ENCODE peak calls at places on chromosomes 6 and 20, in ten cellular contexts. Y is astrocyte of the spinal cord; K is T-helper 17 cell; U is CD4-positive, alpha-beta T cell; I is GM04503; R is lung microvascular endothelial cell; X is memory B cell; L is stimulated activated CD8-positive, alpha-beta memory T cell treated with anti-CD3 and anti-CD28 coated beads, Interleukin-4, amount 100 ng/mL, for 1 hour; N is naive thymus-derived CD4-positive, alpha-beta T cell; A is HTR-8/SVneo. Z is an unnamed sample.

GRCh38 chr6:167244064-167244949 is 46.8 kb upstream of the UNC93A start:
- DNase-seq in Y (no peak), K (no peak), U (no peak), I (no peak), R (no peak), X (no peak), L (no peak), N (no peak), A (no peak), Z (no peak)

GRCh38 chr20:34526466-34526865 is 10.2 kb downstream of the DYNLRB1 start:
- DNase-seq in Y (no peak), K (no peak), U (no peak), I (no peak), R (no peak), X (no peak), L (no peak), N (no peak), A (no peak), Z (no peak)

GRCh38 chr20:62646851-62647520 is 4.7 kb downstream of the SLCO4A1 start:
- DNase-seq in Y (no peak), K (no peak), U (no peak), I (no peak), R (no peak), X (no peak), L (no peak), N (no peak), A (no peak), Z (no peak)

GRCh38 chr6:4180653-4181255 is 45.4 kb upstream of the ECI2 start:
- DNase-seq in Y (peak), K (no peak), U (no peak), I (no peak), R (peak), X (no peak), L (no peak), N (no peak), A (no peak), Z (no peak)

GRCh38 chr20:14919473-14920157 is 582.2 kb upstream of the FLRT3 start:
- DNase-seq in Y (no peak), K (no peak), U (no peak), I (no peak), R (no peak), X (no peak), L (no peak), N (no peak), A (no peak), Z (peak)

GRCh38 chr6:135043364-135043763 is 11.3 kb downstream of the HBS1L start:
- DNase-seq in Y (no peak), K (no peak), U (no peak), I (no peak), R (no peak), X (no peak), L (no peak), N (no peak), A (no peak), Z (no peak)

GRCh38 chr6:24426729-24427446 is 24.2 kb downstream of the MRS2 start:
- DNase-seq in Y (no peak), K (no peak), U (no peak), I (no peak), R (no peak), X (no peak), L (no peak), N (no peak), A (no peak), Z (no peak)

GRCh38 chr20:44166008-44166407 is 21.0 kb downstream of the JPH2 start:
- DNase-seq in Y (peak), K (no peak), U (no peak), I (peak), R (no peak), X (no peak), L (no peak), N (no peak), A (peak), Z (no peak)

GRCh38 chr6:148457137-148457842 is 114.7 kb downstream of the SASH1 start:
- DNase-seq in Y (peak), K (no peak), U (no peak), I (peak), R (peak), X (no peak), L (no peak), N (no peak), A (no peak), Z (no peak)

GRCh38 chr20:13771853-13772453 is 12.8 kb downstream of the ESF1 start:
- DNase-seq in Y (peak), K (no peak), U (no peak), I (no peak), R (peak), X (no peak), L (no peak), N (peak), A (peak), Z (no peak)

GRCh38 chr6:165090206-165090605 is 219.2 kb downstream of the C6orf118 start:
- DNase-seq in Y (no peak), K (no peak), U (no peak), I (no peak), R (no peak), X (no peak), L (no peak), N (no peak), A (no peak), Z (no peak)

GRCh38 chr6:42140051-42140450 is 2.4 kb downstream of the C6orf132 start:
- DNase-seq in Y (no peak), K (no peak), U (no peak), I (no peak), R (no peak), X (peak), L (no peak), N (no peak), A (peak), Z (no peak)

GRCh38 chr6:33840064-33840926 is 36.5 kb upstream of the MLN start:
- DNase-seq in Y (peak), K (no peak), U (no peak), I (peak), R (peak), X (no peak), L (no peak), N (no peak), A (peak), Z (peak)

GRCh38 chr6:148414836-148415235 is 72.2 kb downstream of the SASH1 start:
- DNase-seq in Y (peak), K (no peak), U (no peak), I (peak), R (peak), X (no peak), L (no peak), N (no peak), A (peak), Z (no peak)

GRCh38 chr6:80537321-80537972 is 431.0 kb downstream of the BCKDHB start:
- DNase-seq in Y (no peak), K (no peak), U (no peak), I (no peak), R (no peak), X (no peak), L (no peak), N (no peak), A (no peak), Z (no peak)

GRCh38 chr20:43658723-43659419 is 8.0 kb upstream of the MYBL2 start:
- DNase-seq in Y (no peak), K (no peak), U (no peak), I (no peak), R (no peak), X (no peak), L (no peak), N (no peak), A (no peak), Z (no peak)

GRCh38 chr20:49843139-49843538 is 30.5 kb downstream of the SLC9A8 start:
- DNase-seq in Y (no peak), K (no peak), U (no peak), I (no peak), R (no peak), X (no peak), L (no peak), N (no peak), A (no peak), Z (no peak)

GRCh38 chr20:60037120-60037499 is 78.9 kb downstream of the CDH26 start:
- DNase-seq in Y (peak), K (no peak), U (no peak), I (no peak), R (no peak), X (no peak), L (no peak), N (no peak), A (peak), Z (no peak)

GRCh38 chr20:60249436-60249835 is 291.2 kb downstream of the CDH26 start:
- DNase-seq in Y (peak), K (no peak), U (no peak), I (peak), R (no peak), X (no peak), L (no peak), N (no peak), A (peak), Z (peak)

GRCh38 chr20:33914871-33915270 is 78.8 kb upstream of the RALY start:
- DNase-seq in Y (peak), K (peak), U (peak), I (no peak), R (no peak), X (no peak), L (no peak), N (peak), A (peak), Z (no peak)

GRCh38 chr20:10761232-10761631 is 87.4 kb upstream of the JAG1 start:
- DNase-seq in Y (peak), K (no peak), U (no peak), I (no peak), R (peak), X (no peak), L (no peak), N (no peak), A (no peak), Z (no peak)

GRCh38 chr6:57221191-57221935 is 744 bp downstream of the RAB23 start:
- DNase-seq in Y (peak), K (peak), U (peak), I (peak), R (peak), X (no peak), L (no peak), N (no peak), A (peak), Z (no peak)

GRCh38 chr20:57061058-57061900 is 205.2 kb downstream of the BMP7 start:
- DNase-seq in Y (peak), K (no peak), U (no peak), I (no peak), R (no peak), X (no peak), L (no peak), N (no peak), A (peak), Z (no peak)

GRCh38 chr6:53625315-53625714 is 40.2 kb downstream of the KLHL31 start:
- DNase-seq in Y (no peak), K (no peak), U (no peak), I (no peak), R (no peak), X (no peak), L (no peak), N (no peak), A (no peak), Z (no peak)

GRCh38 chr20:36491901-36492617 is 49.3 kb upstream of the MYL9 start:
- DNase-seq in Y (peak), K (peak), U (peak), I (no peak), R (peak), X (no peak), L (peak), N (peak), A (no peak), Z (no peak)

GRCh38 chr6:69416739-69417138 is 380.1 kb downstream of the LMBRD1 start:
- DNase-seq in Y (peak), K (no peak), U (no peak), I (no peak), R (no peak), X (no peak), L (no peak), N (no peak), A (no peak), Z (no peak)

GRCh38 chr20:6583134-6583738 is 184.2 kb upstream of the BMP2 start:
- DNase-seq in Y (peak), K (no peak), U (no peak), I (no peak), R (peak), X (no peak), L (no peak), N (no peak), A (no peak), Z (no peak)

GRCh38 chr6:41475737-41476357 is 70.3 kb upstream of the FOXP4 start:
- DNase-seq in Y (no peak), K (no peak), U (no peak), I (no peak), R (no peak), X (no peak), L (no peak), N (no peak), A (no peak), Z (no peak)

GRCh38 chr6:34358389-34358906 is 34.0 kb downstream of the NUDT3 start:
- DNase-seq in Y (peak), K (no peak), U (no peak), I (no peak), R (peak), X (no peak), L (no peak), N (no peak), A (peak), Z (no peak)

GRCh38 chr6:17086469-17086868 is 15.4 kb upstream of the STMND1 start:
- DNase-seq in Y (peak), K (no peak), U (no peak), I (peak), R (peak), X (no peak), L (no peak), N (peak), A (peak), Z (peak)

Z was measured in AG09319.